ENCODE peak calls at places on chromosomes 2 and 18, in nine cellular contexts. S is A549, I is HepG2, E is SK-N-SH, F is GM12878, K is ovary, V is suprapubic skin, O is transverse colon, N is sigmoid colon. U is an unnamed sample.

GRCh38 chr2:45259144-45259543 is 249.9 kb upstream of the SIX2 start:
- DNase-seq in E (no peak), S (no peak), V (no peak), O (no peak), F (no peak), I (peak; percentile 37), N (no peak), K (no peak), U (peak; percentile 75)

GRCh38 chr18:44912740-44913478 is 232.2 kb downstream of the SETBP1 start:
- DNase-seq in O (no peak), S (no peak), E (no peak), I (no peak), V (no peak), N (no peak), F (no peak), K (no peak), U (no peak)

GRCh38 chr2:219633276-219634065 is 6.0 kb downstream of the SLC4A3 start:
- DNase-seq in N (no peak), E (peak; percentile 12), S (no peak), O (no peak), V (no peak), F (no peak), K (no peak), I (no peak), U (no peak)

GRCh38 chr2:48693066-48693465 is 62.5 kb downstream of the LHCGR start:
- DNase-seq in N (no peak), I (no peak), V (no peak), K (no peak), S (no peak), O (no peak), E (no peak), F (no peak), U (no peak)

GRCh38 chr18:58315041-58315440 is 271.0 kb downstream of the NEDD4L start:
- DNase-seq in O (no peak), F (no peak), S (no peak), I (peak; percentile 15), N (no peak), V (no peak), K (no peak), E (no peak), U (no peak)

GRCh38 chr2:33577660-33578059 is 21.4 kb downstream of the FAM98A start:
- DNase-seq in E (no peak), N (no peak), K (no peak), S (no peak), V (no peak), F (no peak), I (no peak), O (no peak), U (no peak)

GRCh38 chr2:47089083-47089464 is 66.0 kb downstream of the STPG4 start:
- DNase-seq in N (no peak), K (no peak), I (peak; percentile 73), V (no peak), O (no peak), F (no peak), S (peak; percentile 79), E (peak; percentile 38), U (no peak)

GRCh38 chr2:219230201-219230540 is 565 bp downstream of the ANKZF1 start:
- DNase-seq in K (no peak), F (no peak), O (peak; percentile 71), I (peak; percentile 45), V (no peak), E (peak; percentile 65), S (no peak), N (peak; percentile 80), U (no peak)

GRCh38 chr2:381919-382833 is 94.3 kb upstream of the ALKAL2 start:
- DNase-seq in I (no peak), E (no peak), V (no peak), S (no peak), F (no peak), N (no peak), K (no peak), O (no peak), U (peak; percentile 89)

GRCh38 chr18:13563390-13563805 is 163.0 kb downstream of the FAM210A start:
- DNase-seq in S (no peak), E (no peak), I (no peak), F (no peak), O (no peak), K (no peak), V (no peak), N (no peak), U (no peak)

GRCh38 chr2:133581027-133581760 is 12.9 kb upstream of the NCKAP5 start:
- DNase-seq in I (no peak), S (no peak), E (no peak), N (no peak), F (no peak), V (no peak), O (no peak), K (no peak), U (no peak)

GRCh38 chr2:127218843-127219715 is 1.0 kb downstream of the CYP27C1 start:
- DNase-seq in S (peak; percentile 40), V (peak; percentile 65), F (no peak), N (no peak), K (no peak), E (peak; percentile 76), I (no peak), O (no peak), U (no peak)

GRCh38 chr18:63763831-63764600 is 11.2 kb upstream of the SERPINB7 start:
- DNase-seq in K (no peak), F (no peak), I (no peak), V (no peak), O (no peak), E (no peak), N (no peak), S (no peak), U (no peak)
- H3K27ac ChIP-seq in K (no peak overlapping the region), F (no peak overlapping the region), I (no peak overlapping the region), V (no peak overlapping the region), O (no peak overlapping the region), E (no peak overlapping the region), N (no peak overlapping the region), S (no peak overlapping the region), U (no peak overlapping the region)

DNA sequence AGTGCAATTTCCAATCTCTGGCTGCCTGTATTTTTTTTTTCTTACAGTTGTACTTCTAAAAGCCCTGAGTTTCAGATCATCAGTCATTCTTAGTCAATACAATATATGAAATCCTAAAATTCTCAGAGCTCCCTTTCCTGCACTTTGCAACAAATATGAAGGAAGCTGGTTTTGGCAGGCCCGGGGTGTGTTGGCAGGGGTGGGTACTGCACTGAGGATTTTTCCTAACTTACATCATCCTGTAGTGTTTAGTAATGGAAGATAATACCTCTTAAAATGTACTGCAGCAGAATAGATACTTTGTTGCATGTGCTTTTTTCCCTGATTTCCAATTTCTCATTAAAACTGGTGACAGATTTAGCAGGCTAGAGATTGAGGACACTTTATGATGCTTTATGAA is 374.6 kb downstream of the PTH2R start:
- DNase-seq in K (no peak), F (no peak), V (no peak), I (no peak), N (no peak), S (no peak), E (no peak), O (no peak), U (no peak)
- TF ChIP-seq EP300 in K (no peak), F (no peak), V (no peak), I (no peak), N (no peak), S (no peak), E (no peak), O (no peak), U (no peak)

GRCh38 chr2:145169285-145169684 is 649.4 kb upstream of the ZEB2 start:
- DNase-seq in N (no peak), O (no peak), S (no peak), F (no peak), K (no peak), V (no peak), I (no peak), E (no peak), U (no peak)
- TF ChIP-seq CTCF in N (no peak), O (no peak), S (no peak), F (no peak), K (no peak), V (no peak), I (no peak), E (no peak), U (no peak)

DNA sequence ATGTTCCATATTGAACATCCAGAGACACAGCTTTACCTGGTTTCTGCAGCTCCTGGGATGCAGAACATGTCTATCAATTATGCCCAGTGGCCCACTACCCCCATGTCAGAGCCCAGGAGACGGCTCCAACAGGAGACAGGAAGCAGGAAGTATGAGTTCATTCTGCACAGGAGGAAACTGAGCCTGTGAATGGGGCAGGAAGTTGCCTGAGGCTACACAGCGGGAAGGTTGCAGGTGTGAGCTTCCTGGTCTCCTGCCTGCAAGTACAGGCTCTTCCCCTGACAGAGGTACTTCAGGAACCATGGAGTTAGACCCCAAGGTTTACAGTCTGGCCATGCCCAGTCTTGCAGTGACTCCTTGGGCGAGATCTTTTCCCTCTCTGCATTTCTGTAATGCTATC is 2.8 kb upstream of the BOK start:
- DNase-seq in N (no peak), F (no peak), E (no peak), V (no peak), S (no peak), K (no peak), I (no peak), O (no peak), U (no peak)
- H3K27ac ChIP-seq in N (no peak overlapping the region), F (no peak overlapping the region), E (no peak overlapping the region), V (no peak overlapping the region), S (no peak overlapping the region), K (no peak overlapping the region), I (no peak overlapping the region), O (no peak overlapping the region), U (no peak overlapping the region)

GRCh38 chr2:19651466-19651865 is 250.3 kb downstream of the TTC32 start:
- DNase-seq in E (no peak), N (no peak), I (no peak), F (no peak), V (no peak), O (no peak), K (no peak), S (no peak), U (peak; percentile 37)
- TF ChIP-seq EP300 in E (no peak), N (no peak), I (no peak), F (no peak), V (no peak), O (no peak), K (no peak), S (no peak), U (no peak)

DNA sequence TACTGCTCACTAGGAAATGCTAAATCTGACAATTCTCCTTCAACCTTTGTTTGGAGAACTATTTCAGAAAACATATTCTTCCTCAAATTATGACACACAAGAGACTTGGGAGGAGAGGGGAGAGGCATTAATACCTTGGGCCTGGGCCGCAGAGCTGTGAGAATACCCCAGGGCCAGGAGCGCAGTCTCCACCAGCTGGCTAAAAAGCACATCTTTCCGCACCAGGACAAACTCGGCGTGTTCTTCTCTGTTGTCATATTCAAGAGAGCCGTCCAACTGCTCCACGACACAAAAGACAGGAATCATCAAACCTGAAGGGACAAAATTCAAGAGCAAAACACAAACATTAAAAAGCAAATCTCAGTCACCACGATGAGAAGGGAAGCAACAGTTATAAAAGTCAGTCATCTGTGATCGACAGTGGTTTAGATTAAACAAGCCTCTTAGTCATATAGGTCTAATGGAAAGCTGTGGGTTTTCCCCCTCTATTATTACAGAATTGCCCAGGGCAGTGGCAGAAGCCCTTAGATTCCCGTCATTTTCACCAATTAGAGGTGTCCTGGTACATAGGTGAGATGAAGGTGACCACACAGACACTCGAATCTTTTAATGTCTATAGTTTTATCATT is 24.4 kb downstream of the SATB2 start:
- DNase-seq in O (no peak), I (no peak), N (no peak), S (no peak), E (no peak), V (no peak), F (no peak), K (no peak), U (no peak)
- TF ChIP-seq CTCF in O (no peak), I (no peak), N (no peak), S (no peak), E (no peak), V (no peak), F (no peak), K (no peak), U (no peak)

U was measured in esophagus muscularis mucosa.